ENCODE peak calls at places on chromosomes 4 and X, in ten cellular contexts. H, Y, B, O, T, S, Z, C, E and D are unnamed samples.

GRCh38 chrX:67780694-67781109 is 236.9 kb downstream of the AR start:
- DNase-seq in T (peak; percentile 77), S (no peak), H (peak; percentile 36), O (no peak), Y (peak; percentile 82), Z (no peak), C (no peak), B (no peak), E (peak; percentile 27), D (no peak)

GRCh38 chrX:131895002-131895401 is 128.1 kb upstream of the STK26 start:
- DNase-seq in C (no peak), E (no peak), O (no peak), S (no peak), Z (no peak), B (no peak), Y (no peak), H (no peak), T (no peak), D (no peak)

GRCh38 chrX:136191171-136191570 is 43.8 kb downstream of the FHL1 start:
- DNase-seq in E (no peak), H (no peak), T (no peak), Y (no peak), Z (no peak), S (no peak), O (no peak), C (no peak), B (no peak), D (no peak)

GRCh38 chrX:47384502-47384901 is 14.1 kb downstream of the ZNF157 start:
- DNase-seq in Z (peak; percentile 54), T (peak; percentile 80), S (peak; percentile 21), E (peak; percentile 73), H (peak; percentile 76), C (peak; percentile 33), B (no peak), O (no peak), Y (peak; percentile 64), D (peak; percentile 64)

GRCh38 chrX:118423558-118423957 is 72.1 kb upstream of the DOCK11 start:
- DNase-seq in H (no peak), Y (no peak), S (peak; percentile 24), O (no peak), E (no peak), C (no peak), Z (no peak), B (no peak), T (no peak), D (no peak)

GRCh38 chrX:11470231-11470630 is 177.0 kb downstream of the AMELX start:
- DNase-seq in C (no peak), E (no peak), H (no peak), T (no peak), Y (no peak), B (no peak), S (no peak), O (no peak), Z (no peak), D (no peak)

GRCh38 chr4:92641409-92641808 is 337.6 kb downstream of the GRID2 start:
- DNase-seq in H (no peak), Z (no peak), T (no peak), C (no peak), O (no peak), Y (no peak), S (no peak), B (no peak), E (no peak), D (no peak)

GRCh38 chr4:74357965-74358364 is 7.0 kb upstream of the EREG start:
- DNase-seq in C (no peak), H (no peak), S (no peak), O (no peak), T (no peak), E (no peak), Z (no peak), Y (no peak), B (no peak), D (no peak)

GRCh38 chr4:36351082-36351666 is 69.8 kb downstream of the DTHD1 start:
- DNase-seq in B (no peak), Z (peak; percentile 18), O (no peak), Y (peak; percentile 66), E (peak; percentile 72), T (peak; percentile 71), S (peak; percentile 37), C (peak; percentile 18), H (peak; percentile 69), D (peak; percentile 19)

GRCh38 chr4:38065900-38066299 is 105.7 kb downstream of the PTTG2 start:
- DNase-seq in B (no peak), T (no peak), E (no peak), H (no peak), Y (no peak), Z (no peak), S (no peak), C (no peak), O (no peak), D (no peak)

GRCh38 chrX:134907302-134907701 is 83.5 kb upstream of the SMIM10 start:
- DNase-seq in Z (no peak), S (no peak), C (no peak), Y (no peak), O (no peak), E (no peak), B (no peak), H (no peak), T (no peak), D (no peak)

GRCh38 chr4:65668201-65669007 is 1.9 kb downstream of the EPHA5 start:
- DNase-seq in C (no peak), H (peak; percentile 25), O (no peak), T (peak; percentile 63), Y (peak; percentile 58), Z (peak; percentile 8), S (no peak), B (no peak), E (no peak), D (no peak)

GRCh38 chr4:8083086-8083825 is 75.4 kb downstream of the ABLIM2 start:
- DNase-seq in Z (no peak), O (no peak), E (no peak), C (no peak), S (no peak), T (no peak), H (no peak), Y (no peak), B (no peak), D (no peak)

GRCh38 chr4:37673523-37674192 is 12.5 kb downstream of the RELL1 start:
- DNase-seq in O (no peak), B (no peak), S (no peak), E (no peak), C (no peak), Z (no peak), Y (no peak), H (no peak), T (no peak), D (peak; percentile 40)

GRCh38 chrX:136220535-136220934 is 30.7 kb downstream of the MAP7D3 start:
- DNase-seq in H (no peak), S (no peak), E (no peak), T (no peak), B (no peak), C (no peak), Z (no peak), Y (no peak), O (no peak), D (no peak)

GRCh38 chr4:137474711-137475301 is 57.5 kb downstream of the PCDH18 start:
- DNase-seq in E (no peak), S (no peak), O (no peak), H (no peak), Y (no peak), T (no peak), Z (peak; percentile 62), C (no peak), B (no peak), D (no peak)

GRCh38 chr4:184196730-184197355 is 20.8 kb downstream of the ENPP6 start:
- DNase-seq in S (no peak), T (no peak), C (no peak), H (no peak), E (no peak), Z (no peak), O (no peak), Y (no peak), B (no peak), D (no peak)

DNA sequence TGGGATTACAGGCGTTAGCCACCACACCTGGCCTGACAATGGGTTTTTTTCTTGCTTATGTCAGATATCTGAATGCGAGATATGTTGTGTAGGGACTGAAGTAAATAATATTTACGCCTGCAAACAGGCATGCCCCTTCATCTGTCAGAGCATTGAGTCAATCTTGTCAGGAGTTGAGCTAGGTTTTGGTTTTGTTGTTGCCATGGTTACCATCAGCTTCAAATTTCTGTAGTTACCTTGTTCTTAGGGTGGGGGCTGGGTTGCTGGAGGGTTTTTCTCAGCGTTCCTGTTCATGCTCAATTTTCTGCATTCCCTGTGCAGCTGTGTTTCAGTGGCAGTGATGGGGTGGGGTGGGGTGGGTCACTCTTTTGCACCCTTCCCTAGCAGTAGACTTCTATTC is 14.5 kb downstream of the MRPL1 start:
- DNase-seq in H (no peak), Y (no peak), T (no peak), E (no peak), C (no peak), Z (no peak), S (no peak), O (no peak), B (no peak), D (no peak)
- TF ChIP-seq EP300 in H (no peak), Y (no peak), T (no peak), E (no peak), C (no peak), Z (no peak), S (no peak), O (no peak), B (no peak), D (no peak)

GRCh38 chr4:76251448-76252270 is at the start of gene FAM47E:
- DNase-seq in B (no peak), E (peak; percentile 86), C (peak; percentile 28), Z (peak; percentile 90), H (peak; percentile 88), T (peak; percentile 88), S (no peak), Y (peak; percentile 83), O (peak; percentile 94), D (peak; percentile 57)
- TF ChIP-seq POLR2AphosphoS5 in B (peak; percentile 60), E (no peak), C (no peak), Z (no peak), H (peak; percentile 68), T (peak; percentile 57), S (no peak), Y (no peak), O (peak; percentile 27), D (no peak)

GRCh38 chr4:7076694-7077082 is 8.8 kb upstream of the GRPEL1 start:
- DNase-seq in S (no peak), Y (no peak), T (no peak), Z (no peak), H (no peak), B (no peak), C (no peak), E (no peak), O (no peak), D (no peak)
- TF ChIP-seq EP300 in S (no peak), Y (no peak), T (no peak), Z (no peak), H (no peak), B (no peak), C (no peak), E (no peak), O (no peak), D (no peak)

DNA sequence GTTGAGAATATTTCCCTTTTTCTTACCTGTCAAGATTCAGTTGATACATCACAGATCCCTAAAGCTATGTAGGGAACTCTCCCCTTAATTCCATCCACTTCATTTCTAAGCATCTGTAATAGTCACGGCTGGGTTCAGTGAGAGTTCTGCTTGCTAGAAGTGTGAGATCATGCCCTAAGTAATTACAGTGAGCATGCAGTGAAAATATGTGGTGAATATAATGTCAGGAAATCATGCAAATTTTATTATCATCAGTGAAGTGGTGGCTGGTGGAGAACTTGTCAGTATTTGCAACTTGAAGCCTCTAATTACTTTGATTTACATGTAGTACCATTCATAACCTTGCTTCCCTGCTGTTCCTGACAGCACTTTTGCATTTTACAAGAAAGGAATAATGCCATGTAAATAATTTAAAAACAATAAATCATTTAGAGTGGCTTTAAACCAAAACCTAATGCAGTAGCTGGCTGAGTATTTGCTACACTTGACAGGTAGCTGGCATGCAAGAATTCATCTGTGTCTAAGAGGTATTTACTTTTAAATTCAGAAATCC is 28.3 kb upstream of the CFAP299 start:
- DNase-seq in C (no peak), B (no peak), O (no peak), T (no peak), H (no peak), Z (no peak), Y (no peak), E (no peak), S (no peak), D (no peak)
- TF ChIP-seq POLR2AphosphoS5 in C (no peak), B (peak; percentile 24), O (no peak), T (peak; percentile 66), H (no peak), Z (peak; percentile 7), Y (no peak), E (peak; percentile 27), S (no peak), D (no peak)